ENCODE peak calls at places on chromosomes 6 and 20, in six cellular contexts. One of them, this sample, is unnamed.

GRCh38 chr6:35521235-35521634 is 8.5 kb upstream of the TULP1 start:
- DNase-seq in ACHN: no peak
- DNase-seq in sigmoid colon: no peak
- DNase-seq in astrocyte of the spinal cord: no peak
- DNase-seq in 8988T: no peak
- DNase-seq in endothelial cell: no peak
- DNase-seq in this sample: no peak

GRCh38 chr20:16821211-16822089 is 73.3 kb downstream of the OTOR start:
- DNase-seq in ACHN: peak
- DNase-seq in sigmoid colon: no peak
- DNase-seq in astrocyte of the spinal cord: peak
- DNase-seq in 8988T: no peak
- DNase-seq in endothelial cell: peak
- DNase-seq in this sample: no peak

GRCh38 chr20:24382775-24383174 is 86.7 kb upstream of the SYNDIG1 start:
- DNase-seq in ACHN: no peak
- DNase-seq in sigmoid colon: no peak
- DNase-seq in astrocyte of the spinal cord: no peak
- DNase-seq in 8988T: no peak
- DNase-seq in endothelial cell: no peak
- DNase-seq in this sample: peak

GRCh38 chr6:34223381-34223963 is 13.2 kb upstream of the HMGA1 start:
- DNase-seq in ACHN: no peak
- DNase-seq in sigmoid colon: no peak
- DNase-seq in astrocyte of the spinal cord: no peak
- DNase-seq in 8988T: no peak
- DNase-seq in endothelial cell: no peak
- DNase-seq in this sample: no peak

GRCh38 chr6:51013376-51013775 is 194.7 kb downstream of the TFAP2B start:
- DNase-seq in ACHN: no peak
- DNase-seq in sigmoid colon: no peak
- DNase-seq in astrocyte of the spinal cord: no peak
- DNase-seq in 8988T: no peak
- DNase-seq in endothelial cell: no peak
- DNase-seq in this sample: no peak

GRCh38 chr6:23784313-23784919 is 341.6 kb upstream of the NRSN1 start:
- DNase-seq in ACHN: no peak
- DNase-seq in sigmoid colon: no peak
- DNase-seq in astrocyte of the spinal cord: peak
- DNase-seq in 8988T: no peak
- DNase-seq in endothelial cell: no peak
- DNase-seq in this sample: no peak

GRCh38 chr6:80956898-80957297 is 795.6 kb downstream of the TENT5A start:
- DNase-seq in ACHN: no peak
- DNase-seq in sigmoid colon: no peak
- DNase-seq in astrocyte of the spinal cord: no peak
- DNase-seq in 8988T: no peak
- DNase-seq in endothelial cell: no peak
- DNase-seq in this sample: no peak

GRCh38 chr20:44074252-44075151 is 112.5 kb downstream of the JPH2 start:
- DNase-seq in ACHN: no peak
- DNase-seq in sigmoid colon: no peak
- DNase-seq in astrocyte of the spinal cord: peak
- DNase-seq in 8988T: no peak
- DNase-seq in endothelial cell: no peak
- DNase-seq in this sample: no peak

GRCh38 chr6:77707603-77708002 is 54.8 kb downstream of the MEI4 start:
- DNase-seq in ACHN: no peak
- DNase-seq in sigmoid colon: no peak
- DNase-seq in astrocyte of the spinal cord: no peak
- DNase-seq in 8988T: no peak
- DNase-seq in endothelial cell: no peak
- DNase-seq in this sample: no peak

GRCh38 chr6:127484207-127484858 is 25.1 kb upstream of the KIAA0408 start:
- DNase-seq in ACHN: peak
- DNase-seq in sigmoid colon: no peak
- DNase-seq in astrocyte of the spinal cord: peak
- DNase-seq in 8988T: no peak
- DNase-seq in endothelial cell: no peak
- DNase-seq in this sample: no peak

GRCh38 chr20:46021361-46022359 is 7.4 kb upstream of the SLC12A5 start:
- DNase-seq in ACHN: peak
- DNase-seq in sigmoid colon: no peak
- DNase-seq in astrocyte of the spinal cord: no peak
- DNase-seq in 8988T: peak
- DNase-seq in endothelial cell: peak
- DNase-seq in this sample: no peak

GRCh38 chr20:17650816-17651760 is 31.0 kb downstream of the RRBP1 start:
- DNase-seq in ACHN: no peak
- DNase-seq in sigmoid colon: peak
- DNase-seq in astrocyte of the spinal cord: no peak
- DNase-seq in 8988T: no peak
- DNase-seq in endothelial cell: no peak
- DNase-seq in this sample: no peak

GRCh38 chr6:130202782-130203181 is 20.0 kb downstream of the SAMD3 start:
- DNase-seq in ACHN: no peak
- DNase-seq in sigmoid colon: no peak
- DNase-seq in astrocyte of the spinal cord: no peak
- DNase-seq in 8988T: no peak
- DNase-seq in endothelial cell: no peak
- DNase-seq in this sample: no peak

GRCh38 chr6:148580442-148580841 is 166.4 kb upstream of the UST start:
- DNase-seq in ACHN: no peak
- DNase-seq in sigmoid colon: no peak
- DNase-seq in astrocyte of the spinal cord: no peak
- DNase-seq in 8988T: no peak
- DNase-seq in endothelial cell: no peak
- DNase-seq in this sample: no peak

GRCh38 chr6:72042088-72042487 is 155.7 kb downstream of the RIMS1 start:
- DNase-seq in ACHN: peak
- DNase-seq in sigmoid colon: no peak
- DNase-seq in astrocyte of the spinal cord: no peak
- DNase-seq in 8988T: no peak
- DNase-seq in endothelial cell: no peak
- DNase-seq in this sample: no peak

GRCh38 chr6:101458341-101458740 is 64.8 kb downstream of the GRIK2 start:
- DNase-seq in ACHN: no peak
- DNase-seq in sigmoid colon: no peak
- DNase-seq in astrocyte of the spinal cord: peak
- DNase-seq in 8988T: no peak
- DNase-seq in endothelial cell: no peak
- DNase-seq in this sample: no peak

GRCh38 chr20:34388000-34388399 is 24.9 kb downstream of the ITCH start:
- DNase-seq in ACHN: peak
- DNase-seq in sigmoid colon: no peak
- DNase-seq in astrocyte of the spinal cord: no peak
- DNase-seq in 8988T: no peak
- DNase-seq in endothelial cell: no peak
- DNase-seq in this sample: no peak

GRCh38 chr6:107532707-107533106 is 42.8 kb downstream of the SOBP start:
- DNase-seq in ACHN: no peak
- DNase-seq in sigmoid colon: peak
- DNase-seq in astrocyte of the spinal cord: no peak
- DNase-seq in 8988T: no peak
- DNase-seq in endothelial cell: no peak
- DNase-seq in this sample: no peak

GRCh38 chr6:129766959-129767728 is 57.2 kb upstream of the ARHGAP18 start:
- DNase-seq in ACHN: peak
- DNase-seq in sigmoid colon: peak
- DNase-seq in astrocyte of the spinal cord: peak
- DNase-seq in 8988T: no peak
- DNase-seq in endothelial cell: peak
- DNase-seq in this sample: no peak

GRCh38 chr6:11460837-11461661 is 76.5 kb upstream of the TMEM170B start:
- DNase-seq in ACHN: no peak
- DNase-seq in sigmoid colon: no peak
- DNase-seq in astrocyte of the spinal cord: no peak
- DNase-seq in 8988T: no peak
- DNase-seq in endothelial cell: no peak
- DNase-seq in this sample: no peak

GRCh38 chr20:18722381-18722780 is 91.2 kb upstream of the SCP2D1 start:
- DNase-seq in ACHN: no peak
- DNase-seq in sigmoid colon: no peak
- DNase-seq in astrocyte of the spinal cord: peak
- DNase-seq in 8988T: no peak
- DNase-seq in endothelial cell: no peak
- DNase-seq in this sample: no peak

GRCh38 chr6:107493158-107494057 is 3.5 kb downstream of the SOBP start:
- DNase-seq in ACHN: no peak
- DNase-seq in sigmoid colon: no peak
- DNase-seq in astrocyte of the spinal cord: peak
- DNase-seq in 8988T: no peak
- DNase-seq in endothelial cell: no peak
- DNase-seq in this sample: no peak

GRCh38 chr20:38112249-38112942 is 52.7 kb downstream of the TGM2 start:
- DNase-seq in ACHN: no peak
- DNase-seq in sigmoid colon: no peak
- DNase-seq in astrocyte of the spinal cord: no peak
- DNase-seq in 8988T: no peak
- DNase-seq in endothelial cell: no peak
- DNase-seq in this sample: no peak

GRCh38 chr20:56003111-56003800 is 2.1 kb downstream of the CBLN4 start:
- DNase-seq in ACHN: no peak
- DNase-seq in sigmoid colon: no peak
- DNase-seq in astrocyte of the spinal cord: no peak
- DNase-seq in 8988T: no peak
- DNase-seq in endothelial cell: no peak
- DNase-seq in this sample: no peak

GRCh38 chr6:10351678-10352220 is 63.1 kb downstream of the TFAP2A start:
- DNase-seq in ACHN: no peak
- DNase-seq in sigmoid colon: no peak
- DNase-seq in astrocyte of the spinal cord: no peak
- DNase-seq in 8988T: no peak
- DNase-seq in endothelial cell: no peak
- DNase-seq in this sample: no peak

GRCh38 chr20:19673575-19673974 is 84.5 kb upstream of the RIN2 start:
- DNase-seq in ACHN: no peak
- DNase-seq in sigmoid colon: no peak
- DNase-seq in astrocyte of the spinal cord: no peak
- DNase-seq in 8988T: no peak
- DNase-seq in endothelial cell: no peak
- DNase-seq in this sample: no peak

This sample was measured in NCI-H1048.